ENCODE peak calls at places on chromosomes 6 and 20, in six cellular contexts. T, O, E, R, J and F are unnamed samples.

GRCh38 chr6:37033255-37033654 is 27.8 kb downstream of the FGD2 start:
- DNase-seq in J (no peak), O (no peak), T (no peak), E (no peak), R (no peak), F (no peak)

GRCh38 chr6:34676140-34676539 is 20.4 kb downstream of the ILRUN start:
- DNase-seq in O (no peak), T (no peak), J (no peak), R (no peak), E (no peak), F (no peak)

GRCh38 chr6:41475164-41475563 is 71.0 kb upstream of the FOXP4 start:
- DNase-seq in T (no peak), J (no peak), E (no peak), R (no peak), O (no peak), F (no peak)

GRCh38 chr6:9517806-9518205 is 897.1 kb downstream of the TFAP2A start:
- DNase-seq in E (no peak), R (no peak), T (no peak), J (no peak), O (no peak), F (no peak)

GRCh38 chr20:32648761-32649615 is 24.8 kb downstream of the C20orf203 start:
- DNase-seq in R (no peak), E (no peak), T (no peak), J (no peak), O (no peak), F (peak; percentile 43)

GRCh38 chr20:38523697-38524096 is 51.1 kb downstream of the RALGAPB start:
- DNase-seq in R (no peak), T (no peak), E (no peak), O (no peak), J (no peak), F (peak; percentile 36)

GRCh38 chr20:59827138-59828056 is 106.0 kb downstream of the SYCP2 start:
- DNase-seq in R (no peak), O (no peak), T (no peak), E (no peak), J (no peak), F (no peak)

GRCh38 chr6:41360314-41360685 is 24.9 kb downstream of the NCR2 start:
- DNase-seq in E (no peak), O (no peak), R (no peak), J (no peak), T (no peak), F (no peak)

GRCh38 chr6:129517288-129517687 is 192.7 kb downstream of the ARHGAP18 start:
- DNase-seq in O (no peak), R (no peak), T (peak; percentile 55), E (no peak), J (no peak), F (no peak)

GRCh38 chr20:34090645-34091044 is 21.4 kb downstream of the EIF2S2 start:
- DNase-seq in J (no peak), E (no peak), O (no peak), R (no peak), T (no peak), F (no peak)

GRCh38 chr6:3757241-3757641 is 5.7 kb upstream of the PXDC1 start:
- DNase-seq in J (no peak), R (no peak), T (no peak), O (no peak), E (no peak), F (no peak)

GRCh38 chr20:44932916-44933315 is 23.1 kb downstream of the PABPC1L start:
- DNase-seq in E (no peak), R (no peak), O (no peak), T (no peak), J (no peak), F (no peak)

GRCh38 chr6:99613398-99613704 is 6.7 kb downstream of the PRDM13 start:
- DNase-seq in R (no peak), E (no peak), T (no peak), J (peak; percentile 31), O (no peak), F (no peak)

GRCh38 chr6:10999994-11000393 is 44.1 kb downstream of the ELOVL2 start:
- DNase-seq in E (no peak), T (peak; percentile 23), R (no peak), O (no peak), J (no peak), F (no peak)

GRCh38 chr6:38427492-38428210 is 212.1 kb downstream of the BTBD9 start:
- DNase-seq in J (no peak), T (no peak), R (no peak), E (peak; percentile 38), O (no peak), F (no peak)

GRCh38 chr20:56755201-56755600 is 126.1 kb downstream of the TFAP2C start:
- DNase-seq in O (no peak), T (no peak), E (no peak), R (no peak), J (no peak), F (no peak)

GRCh38 chr20:48025661-48026060 is 240.4 kb upstream of the SULF2 start:
- DNase-seq in J (no peak), O (no peak), T (no peak), E (no peak), R (no peak), F (no peak)

GRCh38 chr20:8076505-8077498 is 55.3 kb upstream of the PLCB1 start:
- DNase-seq in J (no peak), R (no peak), T (no peak), E (no peak), O (no peak), F (no peak)

GRCh38 chr20:63639093-63639860 is 12.4 kb upstream of the GMEB2 start:
- DNase-seq in E (no peak), R (no peak), J (no peak), O (no peak), T (no peak), F (no peak)

GRCh38 chr6:28982476-28983266 is 22.4 kb downstream of the ZNF311 start:
- DNase-seq in E (peak; percentile 11), J (peak; percentile 46), R (peak; percentile 48), O (peak; percentile 87), T (no peak), F (peak; percentile 83)

GRCh38 chr6:80165143-80165542 is 58.7 kb downstream of the BCKDHB start:
- DNase-seq in E (peak; percentile 56), O (no peak), R (no peak), J (no peak), T (peak; percentile 37), F (peak; percentile 71)

GRCh38 chr6:161217631-161218030 is 56.2 kb downstream of the AGPAT4 start:
- DNase-seq in E (no peak), T (no peak), R (no peak), J (no peak), O (no peak), F (no peak)

GRCh38 chr6:57313711-57314471 is 3.5 kb upstream of the PRIM2 start:
- DNase-seq in O (no peak), T (peak; percentile 88), E (no peak), R (no peak), J (peak; percentile 38), F (no peak)

GRCh38 chr6:169087436-169088046 is 166.1 kb downstream of the THBS2 start:
- DNase-seq in R (no peak), E (no peak), J (no peak), T (no peak), O (no peak), F (no peak)

GRCh38 chr20:63978319-63979220 is 872 bp downstream of the SAMD10 start:
- DNase-seq in J (no peak), R (peak; percentile 72), O (peak; percentile 79), E (no peak), T (peak; percentile 30), F (peak; percentile 92)

GRCh38 chr20:26208296-26209091 is 511.8 kb upstream of the ZNF337 start:
- DNase-seq in T (no peak), O (no peak), E (no peak), R (no peak), J (peak; percentile 4), F (no peak)
- TF ChIP-seq MAX in T (no peak), O (no peak), E (no peak), R (no peak), J (no peak), F (no peak)

GRCh38 chr6:90900034-90900433 is 313.2 kb upstream of the MAP3K7 start:
- DNase-seq in O (no peak), J (no peak), R (no peak), E (no peak), T (no peak), F (no peak)

GRCh38 chr6:90907931-90908655 is 321.2 kb upstream of the MAP3K7 start:
- DNase-seq in O (no peak), R (no peak), T (no peak), E (no peak), J (no peak), F (no peak)

DNA sequence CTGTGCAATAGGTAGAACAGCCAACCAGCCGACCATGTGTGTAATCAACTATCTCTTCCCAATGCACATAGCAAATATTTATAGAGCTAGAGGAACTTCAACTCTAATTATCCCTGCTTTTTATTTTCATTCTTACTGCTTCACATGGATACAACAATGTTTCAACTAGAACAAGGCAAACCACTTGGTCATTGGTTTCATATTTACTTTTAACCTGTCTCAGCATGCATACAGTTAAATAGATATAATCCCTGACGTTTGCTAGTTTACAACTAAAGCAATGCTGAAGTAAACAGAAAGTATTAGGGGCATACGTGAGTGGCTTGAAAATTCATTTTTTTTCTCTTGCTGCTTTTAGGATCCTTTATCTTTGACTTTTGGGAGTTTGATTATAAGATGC is 318.5 kb upstream of the MAP3K7 start:
- DNase-seq in T (no peak), R (no peak), O (no peak), J (no peak), E (no peak), F (no peak)
- TF ChIP-seq MYC in T (no peak), R (no peak), O (no peak), J (no peak), E (no peak), F (no peak)

GRCh38 chr6:106281088-106281487 is 44.5 kb downstream of the ATG5 start:
- DNase-seq in O (no peak), E (no peak), T (no peak), R (no peak), J (no peak), F (no peak)

GRCh38 chr6:106272289-106272688 is 53.3 kb downstream of the ATG5 start:
- DNase-seq in O (no peak), E (no peak), J (no peak), T (no peak), R (no peak), F (no peak)

GRCh38 chr6:106279179-106279578 is 46.4 kb downstream of the ATG5 start:
- DNase-seq in T (no peak), E (no peak), J (no peak), O (no peak), R (no peak), F (peak; percentile 12)

GRCh38 chr6:106273087-106273486 is 52.5 kb downstream of the ATG5 start:
- DNase-seq in T (no peak), R (no peak), E (peak; percentile 4), O (no peak), J (no peak), F (no peak)

GRCh38 chr6:106275692-106276091 is 49.9 kb downstream of the ATG5 start:
- DNase-seq in J (no peak), E (no peak), T (no peak), R (no peak), O (no peak), F (no peak)
- TF ChIP-seq MAX in J (no peak), E (no peak), T (no peak), R (no peak), O (no peak), F (no peak)

DNA sequence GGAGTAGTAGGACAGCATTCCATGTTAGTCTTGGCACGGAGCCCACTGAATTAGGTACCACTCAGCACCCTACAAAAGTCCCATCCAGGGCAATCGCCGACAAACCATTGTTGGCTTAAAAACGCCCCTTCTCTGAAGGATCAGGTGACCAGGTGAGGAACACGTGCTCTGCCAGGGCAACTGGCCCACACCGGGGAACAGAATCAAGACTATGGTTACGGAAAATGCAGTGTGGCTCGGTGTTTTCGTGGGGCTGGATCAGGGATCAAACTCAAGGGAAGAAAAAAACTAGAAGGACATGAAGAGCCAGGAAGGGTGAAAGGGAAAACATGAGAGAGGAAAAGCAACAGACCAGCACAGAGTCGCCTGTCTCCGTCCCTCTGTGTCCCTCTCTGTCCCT is 177.8 kb upstream of the ARID1B start:
- DNase-seq in R (no peak), T (no peak), J (no peak), O (no peak), E (no peak), F (no peak)
- TF ChIP-seq MYC in R (no peak), T (no peak), J (no peak), O (no peak), E (no peak), F (no peak)